ENCODE peak calls at places on chromosomes 2 and 18, in six cellular contexts. U, T, Y, A, E and F are unnamed samples.

GRCh38 chr2:161206491-161207032 is 46.3 kb downstream of the TANK start:
- DNase-seq in E (no peak), Y (no peak), T (no peak), A (no peak), U (no peak), F (no peak)

GRCh38 chr2:214108598-214108997 is 302.3 kb upstream of the VWC2L start:
- DNase-seq in E (no peak), U (no peak), T (no peak), A (no peak), Y (no peak), F (no peak)

GRCh38 chr2:189412330-189412953 is 28.8 kb upstream of the WDR75 start:
- DNase-seq in Y (no peak), E (peak), U (peak), T (no peak), A (no peak), F (no peak)

GRCh38 chr2:171260471-171261424 is 100.1 kb upstream of the TLK1 start:
- DNase-seq in E (no peak), A (no peak), T (no peak), U (no peak), Y (no peak), F (no peak)

GRCh38 chr2:172181840-172182239 is 79.1 kb upstream of the DLX2 start:
- DNase-seq in Y (no peak), U (no peak), T (no peak), A (no peak), E (peak), F (no peak)

GRCh38 chr2:216519154-216519762 is 20.6 kb downstream of the RPL37A start:
- DNase-seq in T (no peak), E (peak), A (peak), Y (no peak), U (peak), F (no peak)

GRCh38 chr2:10221443-10221842 is 81.3 kb upstream of the HPCAL1 start:
- DNase-seq in Y (no peak), E (no peak), T (no peak), A (no peak), U (no peak), F (no peak)

GRCh38 chr2:98761267-98761781 is 30.4 kb upstream of the MGAT4A start:
- DNase-seq in T (no peak), Y (no peak), U (no peak), A (no peak), E (no peak), F (no peak)

GRCh38 chr18:58898427-58898826 is 33.8 kb downstream of the ZNF532 start:
- DNase-seq in A (no peak), T (no peak), U (no peak), E (no peak), Y (no peak), F (no peak)

GRCh38 chr2:105712166-105712915 is 32.4 kb upstream of the NCK2 start:
- DNase-seq in E (no peak), T (no peak), A (no peak), Y (no peak), U (no peak), F (no peak)

GRCh38 chr2:2061091-2061696 is 269.9 kb downstream of the MYT1L start:
- DNase-seq in T (no peak), U (no peak), Y (no peak), E (no peak), A (no peak), F (no peak)

GRCh38 chr2:150109028-150109427 is 378.4 kb downstream of the RND3 start:
- DNase-seq in T (no peak), Y (no peak), A (no peak), E (no peak), U (no peak), F (no peak)

GRCh38 chr2:120177011-120177621 is 46.1 kb downstream of the TMEM185B start:
- DNase-seq in U (no peak), Y (peak), T (no peak), E (peak), A (no peak), F (no peak)

GRCh38 chr2:69734040-69734611 is 7.8 kb upstream of the ANXA4 start:
- DNase-seq in T (no peak), Y (no peak), U (no peak), E (no peak), A (peak), F (no peak)

GRCh38 chr18:70207181-70207580 is 1.7 kb upstream of the RTTN start:
- DNase-seq in E (no peak), U (no peak), T (no peak), A (no peak), Y (no peak), F (no peak)

GRCh38 chr2:206164261-206164862 is 4.7 kb downstream of the EEF1B2 start:
- DNase-seq in T (no peak), A (peak), E (peak), Y (no peak), U (peak), F (no peak)

GRCh38 chr2:106581755-106582430 is 94.7 kb downstream of the CD8B2 start:
- DNase-seq in Y (no peak), A (peak), U (peak), T (peak), E (peak), F (no peak)

GRCh38 chr2:219266232-219266631 is 12.5 kb upstream of the TUBA4A start:
- DNase-seq in U (no peak), T (no peak), Y (no peak), E (no peak), A (no peak), F (no peak)

GRCh38 chr2:112256654-112257053 is 1.8 kb upstream of the ZC3H8 start:
- DNase-seq in A (no peak), U (no peak), T (no peak), E (no peak), Y (no peak), F (no peak)

GRCh38 chr2:145235312-145235711 is 715.4 kb upstream of the ZEB2 start:
- DNase-seq in U (no peak), Y (no peak), T (no peak), A (no peak), E (no peak), F (no peak)

GRCh38 chr2:225165052-225165451 is 122.8 kb upstream of the DOCK10 start:
- DNase-seq in E (no peak), U (no peak), T (no peak), A (no peak), Y (no peak), F (no peak)

GRCh38 chr2:191151315-191151698 is 513 bp upstream of the STAT4 start:
- DNase-seq in A (no peak), Y (no peak), U (no peak), E (no peak), T (no peak), F (no peak)

GRCh38 chr18:45007531-45007930 is 326.8 kb downstream of the SETBP1 start:
- DNase-seq in A (no peak), E (no peak), Y (no peak), T (no peak), U (no peak), F (no peak)

GRCh38 chr18:59087391-59087790 is 52.3 kb upstream of the SEC11C start:
- DNase-seq in U (no peak), E (peak), A (no peak), Y (no peak), T (no peak), F (no peak)

GRCh38 chr2:42102606-42103450 is 55.0 kb downstream of the PKDCC start:
- DNase-seq in T (peak), U (peak), E (peak), Y (no peak), A (peak), F (no peak)

GRCh38 chr2:129754831-129755230 is 224.6 kb upstream of the RAB6C start:
- DNase-seq in A (no peak), Y (no peak), U (no peak), T (no peak), E (no peak), F (no peak)

GRCh38 chr18:74141638-74142037 is 6.0 kb downstream of the FBXO15 start:
- DNase-seq in E (no peak), Y (no peak), U (no peak), A (no peak), T (no peak), F (no peak)

GRCh38 chr18:74142251-74142650 is 5.4 kb downstream of the FBXO15 start:
- DNase-seq in Y (no peak), E (no peak), U (no peak), T (no peak), A (no peak), F (no peak)

GRCh38 chr18:74139888-74140287 is 7.7 kb downstream of the FBXO15 start:
- DNase-seq in A (no peak), T (no peak), E (no peak), U (no peak), Y (no peak), F (no peak)

GRCh38 chr18:74137920-74138538 is 9.6 kb downstream of the FBXO15 start:
- DNase-seq in E (no peak), U (no peak), Y (no peak), T (no peak), A (no peak), F (no peak)

DNA sequence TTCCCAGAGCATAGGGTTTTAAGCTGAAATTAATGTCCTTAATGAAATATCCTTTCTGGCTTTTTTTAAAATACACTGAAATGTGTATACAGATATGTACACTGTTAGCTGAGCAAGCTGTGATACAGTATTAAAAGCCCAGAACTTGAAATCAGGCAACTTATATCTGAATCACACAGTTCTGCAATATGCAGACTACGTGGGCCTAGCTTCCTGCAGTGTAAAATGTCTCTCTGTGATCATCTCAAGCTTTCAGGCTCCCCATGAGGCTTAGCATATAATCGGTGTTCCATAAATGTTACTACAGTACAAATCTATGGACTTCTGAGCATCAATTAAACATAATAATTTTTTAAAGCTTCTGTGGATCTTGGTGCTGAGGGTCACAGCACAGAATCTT is 8.2 kb downstream of the FBXO15 start:
- DNase-seq in E (no peak), T (no peak), U (no peak), A (no peak), Y (no peak), F (no peak)
- H3K27ac ChIP-seq in E (no peak), T (no peak), U (no peak), A (no peak), Y (no peak), F (no peak)

DNA sequence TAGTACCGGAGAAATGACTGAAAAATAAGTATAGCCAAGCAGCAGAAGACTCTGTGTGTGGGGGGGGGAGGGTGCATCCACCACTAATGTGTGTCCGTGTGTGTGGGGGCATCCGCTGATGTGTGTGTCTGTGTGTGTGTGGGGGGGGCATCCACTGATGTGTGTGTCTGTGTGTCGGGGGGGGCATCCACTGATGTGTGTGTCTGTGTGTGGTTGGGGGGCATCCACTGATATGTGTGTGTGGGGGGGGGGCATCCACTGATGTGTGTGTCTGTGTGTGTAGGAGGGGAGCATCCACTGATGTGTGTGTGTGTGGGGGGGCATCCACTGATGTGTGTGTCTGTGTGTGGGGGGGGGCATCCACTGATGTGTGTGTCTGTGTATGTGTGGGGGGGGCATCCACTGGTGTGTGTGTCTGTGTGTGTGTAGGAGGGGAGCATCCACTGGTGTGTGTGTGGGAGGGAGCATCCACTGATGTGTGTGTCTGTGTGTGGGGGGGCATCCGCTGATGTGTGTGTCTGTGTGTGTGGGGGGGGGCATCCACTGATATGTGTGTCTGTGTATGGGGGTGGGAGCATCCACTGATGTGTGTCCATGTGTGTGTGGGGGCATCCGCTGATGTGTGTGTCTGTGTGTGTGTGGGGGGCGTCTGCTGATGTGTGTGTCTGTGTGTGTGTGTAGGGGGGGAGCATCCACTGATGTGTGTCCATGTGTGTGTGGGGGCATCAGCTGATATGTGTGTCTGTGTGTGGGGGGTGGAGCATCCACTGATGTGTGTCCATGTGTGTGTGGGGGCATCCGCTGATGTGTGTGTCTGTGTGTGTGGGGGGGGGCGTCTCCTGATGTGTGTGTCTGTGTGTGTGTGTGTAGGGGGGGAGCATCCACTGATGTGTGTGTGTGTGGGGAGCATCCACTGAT is 125.0 kb downstream of the NFATC1 start:
- DNase-seq in U (no peak), E (no peak), T (no peak), Y (peak), A (peak), F (no peak)
- TF ChIP-seq CTCF in U (no peak), E (no peak), T (no peak), Y (no peak), A (no peak), F (no peak)

GRCh38 chr2:240024766-240025165 is 376 bp downstream of the NDUFA10 start:
- DNase-seq in Y (no peak), T (peak), E (no peak), U (peak), A (no peak), F (no peak)
- H3K27ac ChIP-seq in Y (peak), T (peak), E (peak), U (peak), A (peak), F (no peak)

DNA sequence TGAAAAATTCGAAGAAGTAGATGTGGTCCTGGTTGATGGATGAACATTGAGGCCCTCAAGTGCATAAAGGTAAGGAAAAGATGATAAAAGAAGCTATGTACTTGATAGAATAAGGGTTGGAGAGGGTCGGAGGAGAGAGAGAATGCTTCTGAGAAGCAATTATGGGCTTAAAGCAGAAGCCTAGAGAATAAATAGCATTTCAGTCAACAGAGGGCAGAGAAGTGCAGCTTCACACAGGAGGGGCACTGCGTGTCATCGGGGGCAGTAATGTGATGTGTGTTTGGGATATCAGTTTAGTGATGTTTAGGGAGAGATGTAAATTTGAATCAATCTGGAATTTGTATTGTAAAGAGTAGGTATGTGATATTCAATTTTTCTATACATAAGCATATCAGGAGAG is 334.5 kb downstream of the PIK3C3 start:
- DNase-seq in A (no peak), U (no peak), T (no peak), E (no peak), Y (no peak), F (no peak)
- TF ChIP-seq CTCF in A (no peak), U (no peak), T (no peak), E (no peak), Y (no peak), F (no peak)

DNA sequence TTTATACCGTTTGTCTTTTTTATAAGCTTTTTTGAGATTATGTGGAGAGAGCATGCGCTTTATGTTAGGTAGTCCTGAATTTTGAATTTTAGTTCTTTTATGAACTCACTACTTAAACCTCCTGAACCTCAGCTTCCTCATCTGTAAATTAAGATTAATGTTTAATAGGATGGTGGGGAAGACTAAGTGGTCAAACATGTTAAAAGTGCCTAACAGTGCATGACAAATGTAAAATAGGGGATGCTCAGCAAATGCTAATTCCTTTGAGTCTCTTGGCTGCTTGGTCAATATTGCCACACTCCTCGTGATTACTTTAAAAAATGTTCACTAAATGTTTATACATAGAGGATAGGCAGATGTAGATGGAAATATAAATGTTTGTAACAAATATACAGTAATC is 6.8 kb downstream of the BIRC6 start:
- DNase-seq in T (no peak), A (no peak), Y (no peak), U (no peak), E (no peak), F (no peak)
- H3K27ac ChIP-seq in T (no peak), A (no peak), Y (no peak), U (no peak), E (no peak), F (no peak)

DNA sequence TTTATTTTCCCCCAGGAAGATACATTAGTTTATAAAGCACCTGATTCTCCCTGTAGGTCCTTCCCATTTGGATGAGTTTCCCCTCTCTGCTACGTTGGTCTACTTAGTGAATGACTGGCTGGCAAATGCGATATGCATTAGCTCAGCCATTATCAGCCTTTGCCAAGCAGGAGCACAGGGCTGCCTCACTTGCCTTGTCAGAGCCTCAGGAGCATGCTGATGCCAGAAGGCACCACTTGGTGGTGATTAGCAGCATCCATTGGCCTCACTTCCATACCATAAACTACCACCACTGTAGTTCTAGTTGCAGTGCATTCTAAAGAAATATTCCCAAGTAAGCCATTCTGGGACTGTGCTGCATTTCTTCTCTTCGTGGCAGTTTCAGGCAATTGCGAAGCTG is 442.8 kb upstream of the CHST9 start:
- DNase-seq in U (no peak), T (no peak), Y (no peak), A (no peak), E (no peak), F (no peak)
- TF ChIP-seq CTCF in U (no peak), T (no peak), Y (no peak), A (no peak), E (no peak), F (no peak)

GRCh38 chr2:25379535-25379934 is 37.8 kb upstream of the DNMT3A start:
- DNase-seq in U (no peak), Y (no peak), E (no peak), T (peak), A (peak), F (no peak)
- H3K27ac ChIP-seq in U (no peak), Y (no peak), E (no peak), T (no peak), A (no peak), F (no peak)

DNA sequence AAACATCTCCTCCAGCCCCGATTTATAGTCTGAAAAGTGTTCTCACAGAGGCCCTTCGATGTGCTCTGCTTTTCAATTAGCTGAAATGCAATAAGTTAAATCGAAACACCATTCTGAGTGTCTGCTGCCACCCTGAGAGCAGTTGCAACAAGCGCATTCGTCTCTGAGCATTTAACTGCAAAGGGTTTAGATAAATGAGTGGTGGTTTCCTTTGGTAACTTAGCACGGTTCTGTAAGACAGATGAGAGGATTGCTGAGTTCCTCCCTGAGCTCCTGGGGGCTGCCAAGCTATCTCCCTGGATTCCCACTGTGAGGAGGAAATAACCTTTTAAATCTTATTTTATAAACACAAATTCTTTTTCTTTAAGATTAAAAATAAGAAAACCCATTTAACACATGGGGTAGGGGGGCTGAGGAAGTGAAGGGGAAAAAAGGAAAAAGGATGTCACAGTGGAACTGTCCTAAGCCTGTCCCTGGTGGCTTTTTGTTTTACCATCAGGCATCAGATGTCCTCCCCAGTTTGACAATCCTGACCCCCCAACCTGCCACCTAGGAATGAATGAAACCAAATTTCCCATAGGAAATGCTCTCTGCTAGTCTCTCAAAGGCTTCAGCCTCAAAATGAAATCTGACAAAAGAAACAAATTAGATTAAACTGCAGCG is 56.4 kb upstream of the CREB1 start:
- DNase-seq in E (no peak), A (peak), U (peak), Y (no peak), T (no peak), F (no peak)
- TF ChIP-seq CTCF in E (peak), A (peak), U (peak), Y (peak), T (peak), F (peak)